ENCODE peak calls at places on chromosome 20, in nine cellular contexts. One of them, this sample, is unnamed. For H3K4me1, the result is how much of the 10 kb centered on the place peaks cover.

GRCh38 chr20:56797023-56797422 is 167.9 kb downstream of the TFAP2C start:
- DNase-seq in ascending aorta: no peak
- DNase-seq in psoas muscle: no peak
- DNase-seq in Peyer's patch: no peak
- DNase-seq in HCT116: no peak
- DNase-seq in CD4-positive, alpha-beta memory T cell: no peak
- DNase-seq in MM.1S: no peak
- DNase-seq in right atrium auricular region: no peak
- DNase-seq in adrenal gland: no peak
- DNase-seq in this sample: no peak

GRCh38 chr20:48910360-48910781 is 11.1 kb upstream of the ARFGEF2 start:
- DNase-seq in ascending aorta: no peak
- DNase-seq in psoas muscle: no peak
- DNase-seq in Peyer's patch: no peak
- DNase-seq in HCT116: no peak
- DNase-seq in CD4-positive, alpha-beta memory T cell: peak
- DNase-seq in MM.1S: no peak
- DNase-seq in right atrium auricular region: no peak
- DNase-seq in adrenal gland: no peak
- DNase-seq in this sample: peak

GRCh38 chr20:61332016-61332975 is 80.2 kb downstream of the CDH4 start:
- DNase-seq in ascending aorta: no peak
- DNase-seq in psoas muscle: no peak
- DNase-seq in Peyer's patch: no peak
- DNase-seq in HCT116: no peak
- DNase-seq in CD4-positive, alpha-beta memory T cell: no peak
- DNase-seq in MM.1S: no peak
- DNase-seq in right atrium auricular region: no peak
- DNase-seq in adrenal gland: no peak
- DNase-seq in this sample: no peak

GRCh38 chr20:7984192-7984591 is 35.4 kb downstream of the TMX4 start:
- DNase-seq in ascending aorta: no peak
- DNase-seq in psoas muscle: no peak
- DNase-seq in Peyer's patch: no peak
- DNase-seq in HCT116: no peak
- DNase-seq in CD4-positive, alpha-beta memory T cell: no peak
- DNase-seq in MM.1S: no peak
- DNase-seq in right atrium auricular region: no peak
- DNase-seq in adrenal gland: no peak
- DNase-seq in this sample: no peak

GRCh38 chr20:40897177-40897700 is 131.4 kb upstream of the TOP1 start:
- DNase-seq in ascending aorta: no peak
- DNase-seq in psoas muscle: no peak
- DNase-seq in Peyer's patch: no peak
- DNase-seq in HCT116: no peak
- DNase-seq in CD4-positive, alpha-beta memory T cell: no peak
- DNase-seq in MM.1S: no peak
- DNase-seq in right atrium auricular region: no peak
- DNase-seq in adrenal gland: no peak
- DNase-seq in this sample: no peak

GRCh38 chr20:62616728-62617621 is 25.3 kb upstream of the SLCO4A1 start:
- DNase-seq in ascending aorta: peak
- DNase-seq in psoas muscle: peak
- DNase-seq in Peyer's patch: peak
- DNase-seq in HCT116: peak
- DNase-seq in CD4-positive, alpha-beta memory T cell: peak
- DNase-seq in MM.1S: peak
- DNase-seq in right atrium auricular region: no peak
- DNase-seq in adrenal gland: peak
- DNase-seq in this sample: peak

GRCh38 chr20:25067102-25067987 is 9.4 kb upstream of the ACSS1 start:
- DNase-seq in ascending aorta: no peak
- DNase-seq in psoas muscle: peak
- DNase-seq in Peyer's patch: peak
- DNase-seq in HCT116: no peak
- DNase-seq in CD4-positive, alpha-beta memory T cell: no peak
- DNase-seq in MM.1S: no peak
- DNase-seq in right atrium auricular region: no peak
- DNase-seq in adrenal gland: no peak
- DNase-seq in this sample: no peak

GRCh38 chr20:44651507-44652373 is at the start of gene ADA:
- DNase-seq in ascending aorta: no peak
- DNase-seq in psoas muscle: peak
- DNase-seq in Peyer's patch: peak
- DNase-seq in HCT116: no peak
- DNase-seq in CD4-positive, alpha-beta memory T cell: peak
- DNase-seq in MM.1S: peak
- DNase-seq in right atrium auricular region: peak
- DNase-seq in adrenal gland: peak
- DNase-seq in this sample: peak

GRCh38 chr20:52539891-52540290 is 348.3 kb upstream of the ZFP64 start:
- DNase-seq in ascending aorta: no peak
- DNase-seq in psoas muscle: no peak
- DNase-seq in Peyer's patch: no peak
- DNase-seq in HCT116: no peak
- DNase-seq in CD4-positive, alpha-beta memory T cell: no peak
- DNase-seq in MM.1S: no peak
- DNase-seq in right atrium auricular region: no peak
- DNase-seq in adrenal gland: no peak
- DNase-seq in this sample: no peak

GRCh38 chr20:14178952-14179351 is 158.5 kb downstream of the FLRT3 start:
- DNase-seq in ascending aorta: no peak
- DNase-seq in psoas muscle: no peak
- DNase-seq in Peyer's patch: no peak
- DNase-seq in HCT116: no peak
- DNase-seq in CD4-positive, alpha-beta memory T cell: no peak
- DNase-seq in MM.1S: no peak
- DNase-seq in right atrium auricular region: no peak
- DNase-seq in adrenal gland: no peak
- DNase-seq in this sample: no peak

GRCh38 chr20:2616634-2617033 is 35.8 kb upstream of the NOP56 start:
- DNase-seq in ascending aorta: no peak
- DNase-seq in psoas muscle: no peak
- DNase-seq in Peyer's patch: no peak
- DNase-seq in HCT116: no peak
- DNase-seq in CD4-positive, alpha-beta memory T cell: no peak
- DNase-seq in MM.1S: no peak
- DNase-seq in right atrium auricular region: no peak
- DNase-seq in adrenal gland: no peak
- DNase-seq in this sample: no peak

GRCh38 chr20:58692579-58693225 is at the start of gene NPEPL1:
- DNase-seq in ascending aorta: no peak
- DNase-seq in psoas muscle: peak
- DNase-seq in Peyer's patch: peak
- DNase-seq in HCT116: peak
- DNase-seq in CD4-positive, alpha-beta memory T cell: no peak
- DNase-seq in MM.1S: peak
- DNase-seq in right atrium auricular region: peak
- DNase-seq in adrenal gland: peak
- DNase-seq in this sample: peak

GRCh38 chr20:31769681-31770080 is 30.6 kb downstream of the TPX2 start:
- DNase-seq in ascending aorta: no peak
- DNase-seq in psoas muscle: no peak
- DNase-seq in Peyer's patch: no peak
- DNase-seq in HCT116: no peak
- DNase-seq in CD4-positive, alpha-beta memory T cell: no peak
- DNase-seq in MM.1S: no peak
- DNase-seq in right atrium auricular region: no peak
- DNase-seq in adrenal gland: peak
- DNase-seq in this sample: no peak

GRCh38 chr20:31770243-31770642 is 31.2 kb downstream of the TPX2 start:
- DNase-seq in ascending aorta: no peak
- DNase-seq in psoas muscle: no peak
- DNase-seq in Peyer's patch: no peak
- DNase-seq in HCT116: no peak
- DNase-seq in CD4-positive, alpha-beta memory T cell: no peak
- DNase-seq in MM.1S: peak
- DNase-seq in right atrium auricular region: no peak
- DNase-seq in adrenal gland: no peak
- DNase-seq in this sample: no peak

GRCh38 chr20:31764641-31765305 is 25.7 kb downstream of the TPX2 start:
- DNase-seq in ascending aorta: no peak
- DNase-seq in psoas muscle: no peak
- DNase-seq in Peyer's patch: no peak
- DNase-seq in HCT116: no peak
- DNase-seq in CD4-positive, alpha-beta memory T cell: no peak
- DNase-seq in MM.1S: no peak
- DNase-seq in right atrium auricular region: no peak
- DNase-seq in adrenal gland: no peak
- DNase-seq in this sample: no peak

GRCh38 chr20:31767805-31768204 is 28.7 kb downstream of the TPX2 start:
- DNase-seq in ascending aorta: no peak
- DNase-seq in psoas muscle: no peak
- DNase-seq in Peyer's patch: no peak
- DNase-seq in HCT116: no peak
- DNase-seq in CD4-positive, alpha-beta memory T cell: no peak
- DNase-seq in MM.1S: no peak
- DNase-seq in right atrium auricular region: no peak
- DNase-seq in adrenal gland: no peak
- DNase-seq in this sample: no peak
- H3K4me1 ChIP-seq in ascending aorta: under half
- H3K4me1 ChIP-seq in psoas muscle: under half
- H3K4me1 ChIP-seq in Peyer's patch: under half
- H3K4me1 ChIP-seq in HCT116: under half
- H3K4me1 ChIP-seq in CD4-positive, alpha-beta memory T cell: under half
- H3K4me1 ChIP-seq in MM.1S: under half
- H3K4me1 ChIP-seq in right atrium auricular region: under half
- H3K4me1 ChIP-seq in adrenal gland: under half
- H3K4me1 ChIP-seq in this sample: under half

GRCh38 chr20:19911810-19912382 is 105.3 kb upstream of the NAA20 start:
- DNase-seq in ascending aorta: no peak
- DNase-seq in psoas muscle: no peak
- DNase-seq in Peyer's patch: no peak
- DNase-seq in HCT116: no peak
- DNase-seq in CD4-positive, alpha-beta memory T cell: no peak
- DNase-seq in MM.1S: no peak
- DNase-seq in right atrium auricular region: no peak
- DNase-seq in adrenal gland: no peak
- DNase-seq in this sample: no peak

GRCh38 chr20:19915111-19915798 is 101.9 kb upstream of the NAA20 start:
- DNase-seq in ascending aorta: no peak
- DNase-seq in psoas muscle: no peak
- DNase-seq in Peyer's patch: no peak
- DNase-seq in HCT116: no peak
- DNase-seq in CD4-positive, alpha-beta memory T cell: no peak
- DNase-seq in MM.1S: no peak
- DNase-seq in right atrium auricular region: no peak
- DNase-seq in adrenal gland: no peak
- DNase-seq in this sample: no peak

GRCh38 chr20:19909696-19910095 is 107.5 kb upstream of the NAA20 start:
- DNase-seq in ascending aorta: no peak
- DNase-seq in psoas muscle: peak
- DNase-seq in Peyer's patch: no peak
- DNase-seq in HCT116: no peak
- DNase-seq in CD4-positive, alpha-beta memory T cell: no peak
- DNase-seq in MM.1S: no peak
- DNase-seq in right atrium auricular region: peak
- DNase-seq in adrenal gland: peak
- DNase-seq in this sample: no peak

GRCh38 chr20:19917110-19917509 is 100.1 kb upstream of the NAA20 start:
- DNase-seq in ascending aorta: no peak
- DNase-seq in psoas muscle: no peak
- DNase-seq in Peyer's patch: no peak
- DNase-seq in HCT116: no peak
- DNase-seq in CD4-positive, alpha-beta memory T cell: no peak
- DNase-seq in MM.1S: no peak
- DNase-seq in right atrium auricular region: no peak
- DNase-seq in adrenal gland: no peak
- DNase-seq in this sample: no peak

DNA sequence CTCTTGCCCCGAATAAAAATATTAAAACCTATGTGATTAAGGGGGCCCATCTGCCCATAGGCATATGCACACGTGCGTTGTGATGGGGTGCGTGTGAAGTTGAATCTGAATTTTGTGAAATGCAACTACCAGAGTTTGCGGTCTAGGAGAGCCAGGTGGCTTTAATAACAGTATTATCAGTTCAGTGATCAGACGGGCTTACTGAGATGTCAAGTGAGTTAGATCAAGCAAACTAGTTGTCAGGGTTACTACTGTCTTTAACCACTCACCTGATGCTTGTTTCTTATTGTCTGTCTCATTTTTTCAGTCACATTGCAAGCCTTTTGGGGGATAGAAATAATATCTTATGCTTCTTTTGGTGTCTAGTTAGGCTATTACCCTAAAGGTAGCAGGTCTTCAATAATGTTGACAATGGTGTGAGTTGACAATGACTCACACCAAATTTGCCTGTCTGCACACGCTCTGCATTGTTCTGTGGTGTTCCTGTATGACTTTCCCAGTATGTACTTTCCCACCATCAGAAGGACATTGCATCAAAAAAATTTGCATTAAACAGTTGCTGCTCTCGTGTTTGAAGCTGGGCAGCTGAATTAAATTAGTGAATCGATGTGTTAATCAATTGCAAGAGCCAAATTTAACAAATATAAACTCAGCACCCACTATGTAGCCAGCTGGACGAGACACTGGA is 103.1 kb upstream of the NAA20 start:
- DNase-seq in ascending aorta: no peak
- DNase-seq in psoas muscle: no peak
- DNase-seq in Peyer's patch: no peak
- DNase-seq in HCT116: no peak
- DNase-seq in CD4-positive, alpha-beta memory T cell: no peak
- DNase-seq in MM.1S: no peak
- DNase-seq in right atrium auricular region: no peak
- DNase-seq in adrenal gland: no peak
- DNase-seq in this sample: no peak
- H3K4me1 ChIP-seq in ascending aorta: under half
- H3K4me1 ChIP-seq in psoas muscle: under half
- H3K4me1 ChIP-seq in Peyer's patch: under half
- H3K4me1 ChIP-seq in HCT116: under half
- H3K4me1 ChIP-seq in CD4-positive, alpha-beta memory T cell: under half
- H3K4me1 ChIP-seq in MM.1S: under half
- H3K4me1 ChIP-seq in right atrium auricular region: under half
- H3K4me1 ChIP-seq in adrenal gland: under half
- H3K4me1 ChIP-seq in this sample: under half

DNA sequence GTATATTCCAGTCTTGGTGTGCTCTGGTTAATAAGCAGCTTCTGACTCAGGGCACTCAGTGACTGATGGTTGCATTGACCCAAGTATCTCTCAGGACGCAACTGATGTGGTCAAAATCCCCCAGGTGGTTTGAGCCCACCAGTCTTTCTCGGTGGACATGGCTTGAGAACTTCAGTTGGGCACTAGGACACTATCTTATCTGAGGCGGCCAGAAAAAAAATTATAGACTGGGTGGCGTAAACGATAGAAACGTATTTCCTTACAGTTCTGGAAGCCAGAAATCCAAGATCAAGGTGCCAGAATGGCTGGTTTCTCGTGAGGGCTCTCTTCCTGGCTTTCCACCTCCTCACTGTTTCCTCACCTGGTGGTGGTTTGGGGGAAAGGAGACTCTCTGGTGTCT is 52.2 kb downstream of the PPP1R16B start:
- DNase-seq in ascending aorta: no peak
- DNase-seq in psoas muscle: no peak
- DNase-seq in Peyer's patch: no peak
- DNase-seq in HCT116: no peak
- DNase-seq in CD4-positive, alpha-beta memory T cell: no peak
- DNase-seq in MM.1S: no peak
- DNase-seq in right atrium auricular region: no peak
- DNase-seq in adrenal gland: no peak
- DNase-seq in this sample: no peak
- H3K4me1 ChIP-seq in ascending aorta: under half
- H3K4me1 ChIP-seq in psoas muscle: under half
- H3K4me1 ChIP-seq in Peyer's patch: under half
- H3K4me1 ChIP-seq in HCT116: under half
- H3K4me1 ChIP-seq in CD4-positive, alpha-beta memory T cell: half or more
- H3K4me1 ChIP-seq in MM.1S: half or more
- H3K4me1 ChIP-seq in right atrium auricular region: under half
- H3K4me1 ChIP-seq in adrenal gland: under half
- H3K4me1 ChIP-seq in this sample: under half

GRCh38 chr20:50523552-50524167 is 13.5 kb downstream of the PTPN1 start:
- DNase-seq in ascending aorta: no peak
- DNase-seq in psoas muscle: no peak
- DNase-seq in Peyer's patch: no peak
- DNase-seq in HCT116: no peak
- DNase-seq in CD4-positive, alpha-beta memory T cell: no peak
- DNase-seq in MM.1S: no peak
- DNase-seq in right atrium auricular region: no peak
- DNase-seq in adrenal gland: no peak
- DNase-seq in this sample: no peak
- H3K4me1 ChIP-seq in ascending aorta: under half
- H3K4me1 ChIP-seq in psoas muscle: half or more
- H3K4me1 ChIP-seq in Peyer's patch: under half
- H3K4me1 ChIP-seq in HCT116: under half
- H3K4me1 ChIP-seq in CD4-positive, alpha-beta memory T cell: half or more
- H3K4me1 ChIP-seq in MM.1S: under half
- H3K4me1 ChIP-seq in right atrium auricular region: under half
- H3K4me1 ChIP-seq in adrenal gland: half or more
- H3K4me1 ChIP-seq in this sample: half or more